ENCODE peak calls at places on chromosomes 6 and 20, in six cellular contexts. A, C, H, I, K and E are unnamed samples.

GRCh38 chr6:94372229-94372628 is 952.9 kb upstream of the EPHA7 start:
- DNase-seq in A (no peak), C (no peak), H (no peak), I (no peak), K (no peak), E (no peak)

GRCh38 chr6:127420558-127420957 is 38.6 kb downstream of the KIAA0408 start:
- DNase-seq in A (no peak), C (peak; percentile 49), H (peak; percentile 63), I (peak; percentile 26), K (peak; percentile 55), E (peak; percentile 89)

GRCh38 chr6:63440057-63440456 is 120.3 kb upstream of the LGSN start:
- DNase-seq in A (no peak), C (no peak), H (no peak), I (no peak), K (no peak), E (no peak)

GRCh38 chr6:38220069-38220723 is 400.7 kb downstream of the ZFAND3 start:
- DNase-seq in A (no peak), C (no peak), H (no peak), I (no peak), K (no peak), E (no peak)

GRCh38 chr6:4188801-4189200 is 53.4 kb upstream of the ECI2 start:
- DNase-seq in A (no peak), C (no peak), H (peak; percentile 18), I (no peak), K (peak; percentile 77), E (no peak)

GRCh38 chr6:69881322-69882151 is 15.2 kb downstream of the COL19A1 start:
- DNase-seq in A (no peak), C (no peak), H (no peak), I (no peak), K (no peak), E (no peak)

GRCh38 chr20:50373674-50374286 is 136.4 kb upstream of the PTPN1 start:
- DNase-seq in A (no peak), C (no peak), H (no peak), I (no peak), K (no peak), E (peak; percentile 61)

GRCh38 chr6:106066984-106067383 is 19.2 kb upstream of the PRDM1 start:
- DNase-seq in A (no peak), C (no peak), H (no peak), I (no peak), K (no peak), E (no peak)

GRCh38 chr6:146972526-146972925 is 231.7 kb upstream of the STXBP5 start:
- DNase-seq in A (no peak), C (no peak), H (no peak), I (no peak), K (no peak), E (no peak)

GRCh38 chr20:11271319-11271718 is 597.5 kb upstream of the JAG1 start:
- DNase-seq in A (no peak), C (no peak), H (no peak), I (no peak), K (no peak), E (peak; percentile 28)

GRCh38 chr20:64082126-64082638 is 2.0 kb downstream of the LKAAEAR1 start:
- DNase-seq in A (no peak), C (no peak), H (no peak), I (no peak), K (no peak), E (no peak)

GRCh38 chr20:17848249-17848648 is 120.3 kb downstream of the SNX5 start:
- DNase-seq in A (no peak), C (no peak), H (no peak), I (no peak), K (no peak), E (no peak)

GRCh38 chr6:39585641-39586040 is 139.6 kb downstream of the KIF6 start:
- DNase-seq in A (no peak), C (no peak), H (no peak), I (no peak), K (no peak), E (no peak)

GRCh38 chr6:31972709-31973350 is 892 bp upstream of the DXO start:
- DNase-seq in A (no peak), C (no peak), H (no peak), I (peak; percentile 52), K (no peak), E (no peak)

GRCh38 chr20:5918856-5919633 is 31.3 kb downstream of the TRMT6 start:
- DNase-seq in A (no peak), C (no peak), H (no peak), I (no peak), K (no peak), E (no peak)

GRCh38 chr20:62796699-62797491 is 622 bp downstream of the MRGBP start:
- DNase-seq in A (no peak), C (no peak), H (no peak), I (peak; percentile 60), K (no peak), E (no peak)

GRCh38 chr6:143941852-143942627 is 66.0 kb downstream of the PLAGL1 start:
- DNase-seq in A (no peak), C (peak; percentile 14), H (peak; percentile 51), I (peak; percentile 48), K (peak; percentile 71), E (peak; percentile 26)

GRCh38 chr6:1346556-1347186 is 34.8 kb downstream of the FOXQ1 start:
- DNase-seq in A (no peak), C (no peak), H (no peak), I (no peak), K (no peak), E (no peak)

GRCh38 chr6:80341330-80341729 is 234.9 kb downstream of the BCKDHB start:
- DNase-seq in A (no peak), C (no peak), H (no peak), I (no peak), K (no peak), E (no peak)

GRCh38 chr6:87408721-87409155 is 966 bp downstream of the CFAP206 start:
- DNase-seq in A (no peak), C (no peak), H (no peak), I (no peak), K (no peak), E (no peak)

GRCh38 chr20:11338506-11339306 is 579.0 kb upstream of the BTBD3 start:
- DNase-seq in A (no peak), C (no peak), H (no peak), I (no peak), K (no peak), E (no peak)

GRCh38 chr6:152135755-152136448 is 328.4 kb downstream of the ESR1 start:
- DNase-seq in A (no peak), C (no peak), H (no peak), I (no peak), K (no peak), E (no peak)

GRCh38 chr6:169854083-169854725 is 102.8 kb downstream of the ERMARD start:
- DNase-seq in A (no peak), C (no peak), H (peak; percentile 17), I (no peak), K (peak; percentile 8), E (no peak)

GRCh38 chr6:18680842-18681241 is 293.7 kb downstream of the RNF144B start:
- DNase-seq in A (no peak), C (no peak), H (no peak), I (no peak), K (no peak), E (no peak)

DNA sequence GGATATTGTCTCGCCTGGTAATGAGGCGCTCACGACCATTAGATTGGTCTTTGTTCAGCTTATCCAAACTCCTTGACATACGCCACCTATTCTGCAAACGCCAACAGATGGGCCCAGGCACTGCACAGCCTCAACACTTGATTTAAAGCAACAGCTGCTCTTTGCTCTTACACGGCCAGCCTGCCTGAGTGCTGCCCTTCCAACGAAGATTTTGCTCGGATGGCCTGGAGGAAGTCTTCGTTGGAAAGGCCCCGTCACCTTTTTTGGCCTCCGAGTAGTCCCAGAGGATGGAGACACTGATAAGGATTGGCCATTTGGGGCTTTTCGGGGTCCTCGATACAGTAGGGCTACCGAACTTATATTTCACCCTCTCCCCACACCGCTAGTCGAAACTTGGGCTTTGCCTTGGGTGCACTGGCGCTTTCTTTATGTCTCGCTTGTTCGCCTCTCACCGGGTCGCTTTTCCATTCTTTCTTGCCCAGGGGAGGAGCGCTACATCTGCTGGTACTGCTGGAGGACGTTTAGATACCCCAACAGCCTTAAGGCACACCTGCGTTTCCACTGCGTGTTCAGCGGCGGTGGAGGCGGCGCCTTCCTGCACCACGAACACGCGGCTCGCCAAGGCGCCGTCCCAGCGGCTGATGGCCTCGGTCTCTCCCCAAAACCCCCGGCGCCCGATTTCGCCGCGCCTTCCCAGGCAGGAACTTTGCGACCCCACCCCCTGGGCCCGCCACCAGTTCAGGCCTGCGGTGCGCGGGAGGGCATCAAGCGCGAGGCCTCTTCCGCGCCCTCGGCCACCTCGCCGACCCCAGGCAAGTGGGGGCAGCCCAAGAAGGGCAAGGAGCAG is 6.1 kb downstream of the PRDM13 start:
- DNase-seq in A (no peak), C (no peak), H (no peak), I (no peak), K (no peak), E (no peak)
- H3K4me3 ChIP-seq in A (peak overlapping the region; percentile 41), C (no peak overlapping the region), H (no peak overlapping the region), I (peak overlapping the region; percentile 25), K (peak overlapping the region; percentile 62), E (no peak overlapping the region)

DNA sequence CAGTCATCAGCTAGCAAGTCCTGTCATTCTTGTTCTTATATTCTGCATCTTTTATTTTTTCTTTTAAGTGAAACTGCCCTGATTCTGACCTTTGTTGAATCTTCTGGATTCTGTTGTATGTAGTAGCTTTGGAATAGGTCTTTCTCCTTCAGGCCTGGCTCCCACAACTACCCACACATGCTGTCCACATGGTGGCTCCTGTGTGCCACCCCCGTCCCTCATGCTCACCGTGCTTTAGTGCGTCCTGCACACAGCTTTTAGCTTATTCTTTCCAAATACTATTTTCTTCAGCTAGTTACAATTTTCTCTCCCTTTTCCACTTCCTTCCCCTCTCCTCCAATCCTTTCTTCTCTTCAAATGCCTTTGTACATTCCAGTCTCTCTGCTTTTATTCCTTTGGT is 61.8 kb downstream of the CTNNBL1 start:
- DNase-seq in A (no peak), C (no peak), H (no peak), I (no peak), K (peak; percentile 52), E (no peak)
- TF ChIP-seq CTCF in A (no peak), C (no peak), H (no peak), I (no peak), K (no peak), E (no peak)

DNA sequence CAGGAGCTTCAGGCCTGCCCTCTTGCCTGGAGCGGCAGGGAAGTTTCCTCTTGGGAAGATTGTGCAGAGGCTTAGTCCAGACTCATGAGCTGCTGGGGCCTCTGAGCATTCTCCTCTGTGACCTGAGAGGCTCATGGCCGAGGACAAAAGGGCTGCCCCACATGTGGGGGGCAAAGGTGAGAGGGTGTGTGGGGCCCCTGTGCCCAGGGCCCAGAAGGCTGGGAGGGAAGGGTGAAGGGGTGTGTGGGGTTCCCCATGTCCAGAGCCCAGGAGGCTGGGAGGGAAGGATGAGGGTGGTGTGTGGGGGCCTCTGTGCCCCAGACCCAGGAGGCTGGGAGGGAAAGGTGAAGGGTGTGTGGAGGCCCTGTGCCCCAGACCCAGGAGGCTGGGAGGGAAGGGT is 50.8 kb upstream of the SLC22A1 start:
- DNase-seq in A (no peak), C (no peak), H (no peak), I (no peak), K (no peak), E (no peak)
- H3K36me3 ChIP-seq in A (no peaks in the 10 kb centered on the region), C (peaks cover 15% of the 10 kb centered on the region), H (peaks cover 70% of the 10 kb centered on the region), I (peaks cover 86% of the 10 kb centered on the region), K (no peaks in the 10 kb centered on the region), E (no peaks in the 10 kb centered on the region)

DNA sequence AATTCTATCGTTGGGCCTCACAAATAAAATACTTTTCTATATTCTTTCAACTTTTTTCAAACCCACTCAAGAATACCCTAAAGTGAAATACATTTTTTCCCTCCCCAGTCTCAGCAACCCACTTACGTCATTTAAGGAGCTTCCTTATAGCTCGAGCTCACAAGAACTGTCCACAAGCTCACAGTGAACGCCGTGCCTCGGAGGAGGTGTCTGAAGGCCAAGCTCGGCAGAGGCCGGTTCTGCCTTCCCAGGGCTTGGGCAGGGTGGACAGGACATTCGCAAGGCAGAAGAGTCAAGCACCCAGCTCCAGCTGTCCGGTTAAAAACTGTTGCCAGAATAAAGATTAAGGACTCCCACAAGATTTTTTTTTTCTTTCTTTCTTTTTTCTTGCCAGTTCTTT is 802.3 kb downstream of the QKI start:
- DNase-seq in A (no peak), C (no peak), H (no peak), I (no peak), K (no peak), E (no peak)
- H3K4me3 ChIP-seq in A (no peak overlapping the region), C (no peak overlapping the region), H (no peak overlapping the region), I (no peak overlapping the region), K (no peak overlapping the region), E (no peak overlapping the region)